ENCODE peak calls at places on chromosomes 1 and 21, in four cellular contexts. H is WTC11, D is K562, G is HepG2. W is an unnamed sample.

GRCh38 chr1:42720868-42721267 is 19.2 kb downstream of the CLDN19 start:
- DNase-seq in H (no peak), D (peak; percentile 4), G (peak; percentile 69), W (no peak)

GRCh38 chr1:160116277-160117147 is 953 bp downstream of the ATP1A2 start:
- DNase-seq in H (no peak), D (no peak), G (no peak), W (no peak)

GRCh38 chr1:153770812-153771211 is 4.4 kb upstream of the SLC27A3 start:
- DNase-seq in H (no peak), D (no peak), G (no peak), W (no peak)

GRCh38 chr21:46211376-46211775 is 17.2 kb downstream of the LSS start:
- DNase-seq in H (peak; percentile 4), D (no peak), G (no peak), W (no peak)

GRCh38 chr1:188281927-188282326 is 1453.2 kb downstream of the PLA2G4A start:
- DNase-seq in H (no peak), D (no peak), G (no peak), W (no peak)

GRCh38 chr1:182069028-182069466 is 7.5 kb upstream of the ZNF648 start:
- DNase-seq in H (peak; percentile 74), D (peak; percentile 83), G (peak; percentile 42), W (no peak)

GRCh38 chr1:56758135-56758534 is 61.1 kb downstream of the FYB2 start:
- DNase-seq in H (peak; percentile 45), D (no peak), G (peak; percentile 42), W (no peak)

GRCh38 chr1:229258031-229258850 is 12.7 kb upstream of the RAB4A start:
- DNase-seq in H (peak; percentile 62), D (peak; percentile 73), G (peak; percentile 66), W (no peak)

GRCh38 chr1:50644447-50645105 is 221.3 kb upstream of the DMRTA2 start:
- DNase-seq in H (no peak), D (no peak), G (no peak), W (no peak)

GRCh38 chr1:55384589-55385136 is 169.5 kb upstream of the USP24 start:
- DNase-seq in H (no peak), D (no peak), G (no peak), W (no peak)

GRCh38 chr1:20710450-20711284 is 7.1 kb downstream of the KIF17 start:
- DNase-seq in H (no peak), D (no peak), G (no peak), W (no peak)

GRCh38 chr1:119279441-119280415 is 88.9 kb upstream of the HAO2 start:
- DNase-seq in H (no peak), D (no peak), G (peak; percentile 29), W (no peak)

GRCh38 chr1:167293057-167293456 is 72.4 kb downstream of the POU2F1 start:
- DNase-seq in H (no peak), D (no peak), G (no peak), W (no peak)

GRCh38 chr1:39818482-39818881 is 29.8 kb upstream of the BMP8B start:
- DNase-seq in H (no peak), D (no peak), G (no peak), W (no peak)

GRCh38 chr1:39816431-39817090 is 27.9 kb upstream of the BMP8B start:
- DNase-seq in H (peak; percentile 67), D (peak; percentile 84), G (peak; percentile 49), W (peak; percentile 55)

GRCh38 chr1:39822146-39822545 is 33.5 kb upstream of the BMP8B start:
- DNase-seq in H (no peak), D (no peak), G (no peak), W (no peak)

GRCh38 chr1:39819091-39819812 is 30.6 kb upstream of the BMP8B start:
- DNase-seq in H (no peak), D (no peak), G (no peak), W (no peak)
- TF ChIP-seq ETV6 in H (no peak), D (no peak), G (no peak), W (no peak)

DNA sequence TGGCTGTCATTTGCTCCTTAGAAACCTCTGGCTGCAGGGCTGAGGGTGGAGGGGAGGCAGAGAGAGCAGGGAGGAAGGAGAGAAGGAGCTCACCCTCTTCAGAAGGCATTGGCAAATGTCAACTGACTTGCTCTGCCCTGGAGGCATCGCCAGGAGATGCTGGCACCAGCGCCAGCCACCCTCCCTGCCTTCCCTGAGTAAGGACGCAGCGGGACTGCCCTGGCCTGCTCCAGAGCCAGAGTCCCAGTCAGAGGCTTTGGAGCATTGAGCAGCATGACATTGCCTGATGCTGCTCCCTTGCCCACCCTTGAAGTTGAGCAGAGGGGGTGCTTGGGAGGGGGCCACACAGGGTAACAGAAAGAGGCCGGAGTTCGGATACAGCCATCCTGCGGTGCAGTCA is 62.3 kb downstream of the DISP3 start:
- DNase-seq in H (no peak), D (no peak), G (no peak), W (no peak)
- TF ChIP-seq ETV6 in H (no peak), D (no peak), G (no peak), W (no peak)

GRCh38 chr1:152188673-152189591 is 29.9 kb upstream of the RPTN start:
- DNase-seq in H (peak; percentile 63), D (peak; percentile 58), G (peak; percentile 11), W (no peak)

GRCh38 chr1:152182431-152182830 is 23.4 kb upstream of the RPTN start:
- DNase-seq in H (no peak), D (no peak), G (no peak), W (no peak)

GRCh38 chr1:152186556-152187285 is 27.7 kb upstream of the RPTN start:
- DNase-seq in H (no peak), D (no peak), G (no peak), W (no peak)

GRCh38 chr1:152182942-152183341 is 23.9 kb upstream of the RPTN start:
- DNase-seq in H (no peak), D (no peak), G (no peak), W (no peak)

DNA sequence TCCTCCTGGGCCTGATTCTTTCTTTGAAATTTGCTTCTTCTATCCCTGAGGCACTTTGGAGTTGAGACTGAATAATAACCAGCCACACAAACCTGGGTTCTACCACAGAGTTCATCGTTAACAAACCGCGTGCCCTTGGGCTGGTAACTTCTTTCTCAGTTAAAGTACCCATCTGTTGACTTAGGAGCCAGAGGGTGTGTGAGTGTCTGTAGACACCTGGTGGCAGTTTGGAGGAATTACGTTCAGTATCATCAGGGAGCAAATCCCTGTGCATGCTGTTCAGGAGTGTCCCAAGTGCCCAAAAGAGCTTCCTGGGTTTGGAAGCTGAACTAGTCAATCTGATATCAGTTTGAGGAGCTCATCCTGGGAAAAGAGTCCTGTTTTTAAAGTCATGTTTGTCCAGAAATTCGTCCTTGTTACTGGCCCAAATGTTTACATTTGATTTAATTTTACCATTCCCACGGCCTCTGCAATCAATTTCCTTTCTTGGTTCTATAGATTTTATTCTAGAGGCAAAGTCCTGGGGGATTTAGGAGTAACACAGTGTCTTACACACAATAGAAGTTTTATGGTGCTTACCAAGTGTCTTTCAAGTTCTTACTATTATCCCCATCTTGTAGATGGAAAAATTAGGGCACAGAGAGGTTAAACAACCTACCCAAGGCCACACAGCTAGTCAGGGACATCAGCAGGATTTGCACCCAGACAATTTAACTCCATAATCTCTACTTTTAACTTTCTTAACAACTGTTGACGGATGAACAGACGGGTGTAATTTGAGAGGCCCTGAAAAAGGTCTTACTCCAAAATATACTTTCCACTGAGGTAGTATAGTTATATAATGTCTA is 26.7 kb upstream of the RPTN start:
- DNase-seq in H (peak; percentile 14), D (peak; percentile 58), G (peak; percentile 53), W (no peak)
- TF ChIP-seq ETV6 in H (no peak), D (no peak), G (no peak), W (no peak)

GRCh38 chr1:219160942-219161341 is 12.7 kb upstream of the LYPLAL1 start:
- DNase-seq in H (no peak), D (no peak), G (no peak), W (no peak)

GRCh38 chr1:219159946-219160645 is 13.6 kb upstream of the LYPLAL1 start:
- DNase-seq in H (no peak), D (no peak), G (no peak), W (no peak)

GRCh38 chr1:219163401-219163954 is 10.2 kb upstream of the LYPLAL1 start:
- DNase-seq in H (no peak), D (no peak), G (no peak), W (no peak)

DNA sequence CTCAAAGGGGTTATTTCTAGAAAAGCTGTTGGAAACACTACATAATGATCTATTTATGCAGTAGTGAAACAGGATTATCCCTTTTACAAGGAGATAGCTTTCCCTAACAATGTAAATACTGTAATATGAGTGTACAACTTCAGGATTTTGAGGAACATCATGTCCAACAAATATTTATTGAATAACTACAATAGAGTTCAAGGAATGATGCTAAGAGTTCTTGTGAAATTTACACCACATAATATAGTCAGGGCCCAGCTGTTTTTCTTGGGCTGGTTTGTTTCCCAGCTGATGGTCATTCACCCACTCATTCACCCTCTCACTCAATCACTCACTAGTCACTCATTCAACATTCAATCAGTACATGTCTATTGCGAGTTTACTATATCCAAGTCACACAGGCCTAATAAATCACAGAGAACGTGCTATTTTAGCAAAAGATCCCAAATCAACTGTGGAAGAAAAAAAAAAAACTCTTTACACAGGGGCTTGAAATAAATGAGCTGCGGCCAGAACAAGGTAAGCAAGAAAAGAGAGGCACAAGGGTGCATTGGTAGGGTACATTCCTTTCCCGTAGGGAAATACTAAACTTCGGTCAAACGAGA is 12.2 kb upstream of the LYPLAL1 start:
- DNase-seq in H (no peak), D (no peak), G (no peak), W (no peak)
- TF ChIP-seq ETV6 in H (no peak), D (no peak), G (no peak), W (no peak)

GRCh38 chr21:14303731-14304488 is 79.0 kb downstream of the HSPA13 start:
- DNase-seq in H (no peak), D (no peak), G (no peak), W (no peak)

GRCh38 chr21:14306143-14306907 is 76.6 kb downstream of the HSPA13 start:
- DNase-seq in H (no peak), D (no peak), G (no peak), W (no peak)

GRCh38 chr21:14308234-14308633 is 74.7 kb downstream of the HSPA13 start:
- DNase-seq in H (no peak), D (no peak), G (no peak), W (no peak)
- TF ChIP-seq ETV6 in H (no peak), D (no peak), G (no peak), W (no peak)

W was measured in GM12878.